ENCODE peak calls at places on chromosome 1, in six cellular contexts. One of them, this sample, is unnamed.

GRCh38 chr1:240706150-240706904 is 94.4 kb upstream of the GREM2 start:
- DNase-seq in epithelial cell of prostate: no peak
- DNase-seq in GM23248: peak; percentile 78
- DNase-seq in right cardiac atrium: no peak
- DNase-seq in brain microvascular endothelial cell: no peak
- DNase-seq in astrocyte: peak; percentile 81
- DNase-seq in this sample: no peak

GRCh38 chr1:9196129-9197040 is 38.2 kb upstream of the H6PD start:
- DNase-seq in brain microvascular endothelial cell: peak; percentile 93
- DNase-seq in epithelial cell of prostate: no peak
- DNase-seq in GM23248: peak; percentile 95
- DNase-seq in astrocyte: peak; percentile 86
- DNase-seq in right cardiac atrium: peak; percentile 74
- DNase-seq in this sample: peak; percentile 85

GRCh38 chr1:100400332-100400933 is 48.1 kb downstream of the CDC14A start:
- DNase-seq in right cardiac atrium: peak; percentile 39
- DNase-seq in brain microvascular endothelial cell: no peak
- DNase-seq in GM23248: no peak
- DNase-seq in astrocyte: no peak
- DNase-seq in epithelial cell of prostate: no peak
- DNase-seq in this sample: peak; percentile 87

GRCh38 chr1:172467446-172467845 is 23.6 kb upstream of the PIGC start:
- DNase-seq in GM23248: no peak
- DNase-seq in astrocyte: no peak
- DNase-seq in epithelial cell of prostate: no peak
- DNase-seq in brain microvascular endothelial cell: no peak
- DNase-seq in right cardiac atrium: no peak
- DNase-seq in this sample: no peak

GRCh38 chr1:119367332-119368124 is 1.1 kb upstream of the HAO2 start:
- DNase-seq in right cardiac atrium: no peak
- DNase-seq in epithelial cell of prostate: no peak
- DNase-seq in brain microvascular endothelial cell: no peak
- DNase-seq in astrocyte: peak; percentile 23
- DNase-seq in GM23248: peak; percentile 80
- DNase-seq in this sample: no peak

GRCh38 chr1:53147171-53147570 is 4.7 kb upstream of the SLC1A7 start:
- DNase-seq in epithelial cell of prostate: no peak
- DNase-seq in brain microvascular endothelial cell: no peak
- DNase-seq in right cardiac atrium: no peak
- DNase-seq in GM23248: no peak
- DNase-seq in astrocyte: no peak
- DNase-seq in this sample: peak; percentile 9

GRCh38 chr1:31414692-31415370 is 1.8 kb downstream of the SERINC2 start:
- DNase-seq in brain microvascular endothelial cell: no peak
- DNase-seq in GM23248: peak; percentile 43
- DNase-seq in astrocyte: no peak
- DNase-seq in right cardiac atrium: no peak
- DNase-seq in epithelial cell of prostate: no peak
- DNase-seq in this sample: no peak

GRCh38 chr1:59670662-59671061 is 144.1 kb upstream of the HOOK1 start:
- DNase-seq in astrocyte: no peak
- DNase-seq in GM23248: no peak
- DNase-seq in epithelial cell of prostate: no peak
- DNase-seq in right cardiac atrium: no peak
- DNase-seq in brain microvascular endothelial cell: no peak
- DNase-seq in this sample: no peak

GRCh38 chr1:244815600-244816099 is 19.8 kb upstream of the COX20 start:
- DNase-seq in epithelial cell of prostate: no peak
- DNase-seq in right cardiac atrium: no peak
- DNase-seq in astrocyte: no peak
- DNase-seq in brain microvascular endothelial cell: no peak
- DNase-seq in GM23248: no peak
- DNase-seq in this sample: peak; percentile 65

GRCh38 chr1:78360584-78360983 is 130.2 kb upstream of the PTGFR start:
- DNase-seq in astrocyte: no peak
- DNase-seq in GM23248: no peak
- DNase-seq in epithelial cell of prostate: no peak
- DNase-seq in brain microvascular endothelial cell: no peak
- DNase-seq in right cardiac atrium: no peak
- DNase-seq in this sample: no peak

GRCh38 chr1:20109223-20109856 is 10.0 kb downstream of the PLA2G2D start:
- DNase-seq in astrocyte: no peak
- DNase-seq in brain microvascular endothelial cell: no peak
- DNase-seq in right cardiac atrium: no peak
- DNase-seq in epithelial cell of prostate: peak; percentile 39
- DNase-seq in GM23248: no peak
- DNase-seq in this sample: no peak

GRCh38 chr1:16717174-16718108 is 22.9 kb upstream of the RNU1-4 start:
- DNase-seq in right cardiac atrium: peak; percentile 19
- DNase-seq in GM23248: peak; percentile 21
- DNase-seq in brain microvascular endothelial cell: no peak
- DNase-seq in epithelial cell of prostate: no peak
- DNase-seq in astrocyte: peak; percentile 10
- DNase-seq in this sample: peak; percentile 69

GRCh38 chr1:41138549-41138948 is 103.6 kb downstream of the SCMH1 start:
- DNase-seq in right cardiac atrium: no peak
- DNase-seq in brain microvascular endothelial cell: no peak
- DNase-seq in astrocyte: no peak
- DNase-seq in GM23248: no peak
- DNase-seq in epithelial cell of prostate: no peak
- DNase-seq in this sample: no peak

GRCh38 chr1:18711561-18712253 is 81.1 kb downstream of the PAX7 start:
- DNase-seq in GM23248: no peak
- DNase-seq in right cardiac atrium: no peak
- DNase-seq in astrocyte: no peak
- DNase-seq in brain microvascular endothelial cell: no peak
- DNase-seq in epithelial cell of prostate: no peak
- DNase-seq in this sample: no peak

GRCh38 chr1:59692591-59692990 is 122.2 kb upstream of the HOOK1 start:
- DNase-seq in astrocyte: peak; percentile 93
- DNase-seq in right cardiac atrium: no peak
- DNase-seq in brain microvascular endothelial cell: peak; percentile 94
- DNase-seq in epithelial cell of prostate: no peak
- DNase-seq in GM23248: peak; percentile 98
- DNase-seq in this sample: no peak

GRCh38 chr1:183040600-183040999 is 17.4 kb downstream of the LAMC1 start:
- DNase-seq in GM23248: peak; percentile 49
- DNase-seq in epithelial cell of prostate: no peak
- DNase-seq in brain microvascular endothelial cell: peak; percentile 59
- DNase-seq in astrocyte: no peak
- DNase-seq in right cardiac atrium: no peak
- DNase-seq in this sample: no peak

GRCh38 chr1:48470506-48470905 is 1.5 kb downstream of the SPATA6 start:
- DNase-seq in epithelial cell of prostate: no peak
- DNase-seq in right cardiac atrium: peak; percentile 41
- DNase-seq in astrocyte: peak; percentile 14
- DNase-seq in GM23248: peak; percentile 61
- DNase-seq in brain microvascular endothelial cell: no peak
- DNase-seq in this sample: no peak

DNA sequence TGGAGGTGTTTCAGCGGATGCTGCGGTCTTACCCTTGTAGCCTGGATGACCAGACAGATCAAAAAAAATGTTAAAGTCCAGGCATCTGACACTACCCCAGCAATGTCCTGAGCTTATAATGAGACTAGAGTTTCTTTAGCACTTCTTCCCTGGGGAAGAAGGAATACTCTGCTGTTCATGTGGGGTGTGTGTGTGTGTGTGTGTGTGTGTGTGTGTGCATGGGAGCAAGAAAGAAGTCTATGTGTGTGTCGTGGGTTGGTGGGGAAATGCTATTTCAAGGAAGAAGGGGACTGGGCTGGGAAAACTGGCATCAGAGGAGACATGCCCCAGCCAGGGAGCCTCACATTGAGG is 3.0 kb upstream of the RASSF5 start:
- DNase-seq in astrocyte: no peak
- DNase-seq in right cardiac atrium: no peak
- DNase-seq in epithelial cell of prostate: no peak
- DNase-seq in GM23248: no peak
- DNase-seq in brain microvascular endothelial cell: no peak
- DNase-seq in this sample: peak; percentile 4
- H3K27ac ChIP-seq in astrocyte: no peak overlapping the region
- H3K27ac ChIP-seq in right cardiac atrium: no peak overlapping the region
- H3K27ac ChIP-seq in epithelial cell of prostate: peak overlapping the region; percentile 31
- H3K27ac ChIP-seq in GM23248: peak overlapping the region; percentile 74
- H3K27ac ChIP-seq in brain microvascular endothelial cell: no peak overlapping the region
- H3K27ac ChIP-seq in this sample: no peak overlapping the region

GRCh38 chr1:66356605-66357004 is 177.3 kb upstream of the SGIP1 start:
- DNase-seq in astrocyte: no peak
- DNase-seq in GM23248: no peak
- DNase-seq in brain microvascular endothelial cell: no peak
- DNase-seq in right cardiac atrium: no peak
- DNase-seq in epithelial cell of prostate: no peak
- DNase-seq in this sample: no peak

GRCh38 chr1:66360285-66360724 is 173.6 kb upstream of the SGIP1 start:
- DNase-seq in right cardiac atrium: no peak
- DNase-seq in epithelial cell of prostate: no peak
- DNase-seq in brain microvascular endothelial cell: no peak
- DNase-seq in GM23248: no peak
- DNase-seq in astrocyte: no peak
- DNase-seq in this sample: no peak

GRCh38 chr1:66357478-66358197 is 176.3 kb upstream of the SGIP1 start:
- DNase-seq in right cardiac atrium: no peak
- DNase-seq in GM23248: no peak
- DNase-seq in astrocyte: no peak
- DNase-seq in epithelial cell of prostate: no peak
- DNase-seq in brain microvascular endothelial cell: no peak
- DNase-seq in this sample: no peak

GRCh38 chr1:66355756-66356155 is 178.2 kb upstream of the SGIP1 start:
- DNase-seq in astrocyte: no peak
- DNase-seq in epithelial cell of prostate: no peak
- DNase-seq in right cardiac atrium: no peak
- DNase-seq in GM23248: no peak
- DNase-seq in brain microvascular endothelial cell: no peak
- DNase-seq in this sample: no peak

GRCh38 chr1:66359815-66360214 is 174.1 kb upstream of the SGIP1 start:
- DNase-seq in epithelial cell of prostate: no peak
- DNase-seq in astrocyte: no peak
- DNase-seq in brain microvascular endothelial cell: no peak
- DNase-seq in GM23248: peak; percentile 50
- DNase-seq in right cardiac atrium: no peak
- DNase-seq in this sample: no peak
- H3K27ac ChIP-seq in epithelial cell of prostate: no peak overlapping the region
- H3K27ac ChIP-seq in astrocyte: no peak overlapping the region
- H3K27ac ChIP-seq in brain microvascular endothelial cell: no peak overlapping the region
- H3K27ac ChIP-seq in GM23248: peak overlapping the region; percentile 13
- H3K27ac ChIP-seq in right cardiac atrium: no peak overlapping the region
- H3K27ac ChIP-seq in this sample: peak overlapping the region; percentile 39

DNA sequence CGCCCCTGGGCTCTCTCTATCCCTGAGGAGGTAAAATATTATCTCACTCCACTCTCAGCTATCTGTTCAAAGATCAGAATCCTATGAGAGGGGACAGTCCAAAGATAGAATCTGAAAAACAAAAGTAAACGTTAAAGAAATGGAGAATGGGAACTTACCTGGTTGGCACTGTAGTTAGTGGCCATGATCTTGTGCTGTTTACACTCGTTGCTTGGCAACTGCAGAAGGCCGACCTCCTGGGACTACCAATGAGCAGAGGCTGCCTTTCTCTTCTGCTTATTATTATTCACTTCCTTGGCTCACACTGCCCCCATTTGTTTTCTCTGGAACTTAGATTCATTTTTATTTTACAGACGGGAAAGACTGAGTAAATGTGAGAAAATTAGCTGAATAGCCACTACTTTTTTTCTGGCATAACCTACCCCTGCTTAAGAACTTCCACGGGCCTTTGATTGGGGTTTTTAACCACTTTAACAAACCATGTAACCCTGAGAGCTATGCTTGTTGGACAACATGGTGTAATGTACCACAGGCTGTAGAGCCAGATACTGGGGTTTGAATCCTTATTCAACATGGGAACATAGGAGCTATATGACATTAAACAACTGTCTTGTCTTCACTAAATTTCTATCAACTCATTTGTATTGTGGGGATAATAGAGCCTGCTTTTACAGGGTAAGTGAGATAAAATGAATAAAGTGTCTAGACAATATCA is at the start of gene CFAP126:
- DNase-seq in astrocyte: peak; percentile 77
- DNase-seq in brain microvascular endothelial cell: peak; percentile 87
- DNase-seq in right cardiac atrium: peak; percentile 69
- DNase-seq in GM23248: peak; percentile 86
- DNase-seq in epithelial cell of prostate: no peak
- DNase-seq in this sample: peak; percentile 82
- H3K27ac ChIP-seq in astrocyte: peak within 1 kb of the TSS; percentile 37
- H3K27ac ChIP-seq in brain microvascular endothelial cell: peak within 1 kb of the TSS; percentile 5
- H3K27ac ChIP-seq in right cardiac atrium: no peak within 1 kb of the TSS
- H3K27ac ChIP-seq in GM23248: peak within 1 kb of the TSS; percentile 45
- H3K27ac ChIP-seq in epithelial cell of prostate: no peak within 1 kb of the TSS
- H3K27ac ChIP-seq in this sample: no peak within 1 kb of the TSS

DNA sequence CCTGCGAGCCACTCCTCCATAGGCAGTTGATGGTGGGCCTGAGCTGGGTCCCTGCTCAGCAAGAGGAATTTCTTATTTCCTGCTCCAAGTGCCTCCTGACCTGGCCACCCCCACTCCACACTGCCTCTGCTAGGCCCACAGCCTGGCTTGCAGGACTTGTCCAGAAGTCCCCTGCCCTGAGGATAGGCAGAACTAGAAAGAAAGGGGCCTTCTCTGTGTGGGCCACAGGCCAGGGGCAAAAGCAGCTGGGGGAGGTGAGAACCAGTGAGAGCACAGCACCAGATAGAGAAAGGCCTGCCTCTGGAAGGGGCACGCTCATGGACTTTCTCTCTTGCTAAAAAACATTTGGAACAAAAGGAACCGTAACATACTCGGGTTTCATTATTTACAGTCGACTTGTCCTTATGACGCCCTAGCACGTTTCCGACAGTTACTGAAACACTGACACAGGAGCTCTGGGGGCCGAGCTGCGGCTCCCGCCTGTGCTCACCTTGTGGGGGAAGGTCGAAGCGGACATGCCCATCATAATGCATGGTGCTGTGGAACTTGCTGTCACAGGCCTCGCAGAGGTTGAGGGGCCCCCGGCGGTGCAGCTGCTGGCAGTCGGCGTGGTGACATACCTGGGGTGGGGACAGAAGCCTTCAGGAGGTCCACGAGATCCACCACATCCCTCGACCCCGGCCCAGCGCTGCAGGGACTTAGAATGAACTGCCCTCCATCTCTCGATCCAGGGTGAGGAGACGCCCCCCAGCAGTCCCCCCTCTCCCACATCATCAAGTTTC is 11.3 kb upstream of the TNFRSF25 start:
- DNase-seq in epithelial cell of prostate: no peak
- DNase-seq in brain microvascular endothelial cell: no peak
- DNase-seq in right cardiac atrium: no peak
- DNase-seq in GM23248: no peak
- DNase-seq in astrocyte: no peak
- DNase-seq in this sample: no peak
- H3K27ac ChIP-seq in epithelial cell of prostate: peak overlapping the region; percentile 42
- H3K27ac ChIP-seq in brain microvascular endothelial cell: no peak overlapping the region
- H3K27ac ChIP-seq in right cardiac atrium: no peak overlapping the region
- H3K27ac ChIP-seq in GM23248: no peak overlapping the region
- H3K27ac ChIP-seq in astrocyte: no peak overlapping the region
- H3K27ac ChIP-seq in this sample: no peak overlapping the region